ENCODE peak calls at places on chromosome 4, in eight cellular contexts. A is endodermal cell, E is osteoblast, F is A673, H is cardiac muscle cell, B is HFF-Myc, Y is body of pancreas, P is tibial artery. Q is an unnamed sample.

GRCh38 chr4:3270141-3270611 is 21.2 kb downstream of the MSANTD1 start:
- DNase-seq in H (no peak), P (no peak), E (peak), A (no peak), Y (peak), B (no peak), F (no peak), Q (no peak)

GRCh38 chr4:1260418-1261106 is 11.6 kb upstream of the CTBP1 start:
- DNase-seq in A (no peak), B (no peak), F (no peak), Y (no peak), E (no peak), P (no peak), H (no peak), Q (no peak)

GRCh38 chr4:83929550-83929949 is 393.6 kb downstream of the GPAT3 start:
- DNase-seq in H (no peak), E (no peak), B (no peak), A (no peak), Y (no peak), F (no peak), P (no peak), Q (no peak)

GRCh38 chr4:113831469-113831868 is 69.9 kb upstream of the CAMK2D start:
- DNase-seq in A (no peak), P (no peak), Y (no peak), H (no peak), E (no peak), F (no peak), B (no peak), Q (no peak)

GRCh38 chr4:121950680-121951569 is 935 bp downstream of the TRPC3 start:
- DNase-seq in E (peak), F (peak), B (no peak), H (peak), Y (peak), A (peak), P (peak), Q (no peak)

GRCh38 chr4:125358453-125358852 is 43.7 kb downstream of the FAT4 start:
- DNase-seq in P (no peak), Y (no peak), H (no peak), F (no peak), B (no peak), E (no peak), A (peak), Q (no peak)

GRCh38 chr4:67779631-67780030 is 25.4 kb upstream of the GNRHR start:
- DNase-seq in F (peak), Y (no peak), P (no peak), B (no peak), E (no peak), H (no peak), A (no peak), Q (no peak)

GRCh38 chr4:41120297-41121217 is 93.8 kb downstream of the APBB2 start:
- DNase-seq in H (peak), Y (peak), P (peak), B (no peak), E (peak), A (no peak), F (no peak), Q (no peak)

GRCh38 chr4:56575820-56576429 is 70.3 kb downstream of the ARL9 start:
- DNase-seq in H (peak), P (no peak), Y (no peak), B (peak), A (no peak), E (peak), F (no peak), Q (peak)

GRCh38 chr4:3375688-3376087 is 66.1 kb upstream of the HGFAC start:
- DNase-seq in B (peak), E (peak), H (peak), P (no peak), Y (no peak), A (no peak), F (peak), Q (peak)

GRCh38 chr4:130747842-130748241 is 1651.9 kb downstream of the C4orf33 start:
- DNase-seq in Y (no peak), F (peak), E (no peak), B (no peak), A (no peak), P (no peak), H (peak), Q (no peak)

GRCh38 chr4:85498068-85498733 is 23.3 kb downstream of the ARHGAP24 start:
- DNase-seq in F (no peak), H (peak), B (no peak), P (peak), E (peak), A (no peak), Y (peak), Q (no peak)

GRCh38 chr4:169009281-169010124 is 552 bp downstream of the CBR4 start:
- DNase-seq in H (peak), F (peak), Y (peak), E (no peak), B (no peak), A (peak), P (peak), Q (no peak)

GRCh38 chr4:87896020-87896621 is 63.4 kb downstream of the MEPE start:
- DNase-seq in P (no peak), B (no peak), E (peak), H (peak), Y (no peak), F (peak), A (peak), Q (peak)

GRCh38 chr4:88158038-88158359 is 440 bp downstream of the ABCG2 start:
- DNase-seq in Y (no peak), H (no peak), F (no peak), A (no peak), E (peak), B (no peak), P (no peak), Q (no peak)

GRCh38 chr4:3268395-3269104 is 19.6 kb downstream of the MSANTD1 start:
- DNase-seq in Y (no peak), E (peak), P (no peak), F (no peak), A (no peak), B (no peak), H (no peak), Q (no peak)

GRCh38 chr4:123593655-123594054 is 197.1 kb downstream of the SPRY1 start:
- DNase-seq in E (no peak), F (no peak), A (no peak), P (no peak), B (no peak), Y (no peak), H (no peak), Q (no peak)

GRCh38 chr4:124018383-124019317 is 622.1 kb downstream of the SPRY1 start:
- DNase-seq in F (peak), P (peak), Y (peak), B (peak), H (peak), A (peak), E (peak), Q (no peak)

GRCh38 chr4:107366900-107367299 is 330.8 kb upstream of the DKK2 start:
- DNase-seq in P (no peak), Y (no peak), E (no peak), H (no peak), F (no peak), A (no peak), B (no peak), Q (no peak)

GRCh38 chr4:88630756-88631155 is 38.5 kb downstream of the HERC3 start:
- DNase-seq in B (no peak), F (no peak), A (no peak), E (peak), P (no peak), Y (no peak), H (peak), Q (no peak)

DNA sequence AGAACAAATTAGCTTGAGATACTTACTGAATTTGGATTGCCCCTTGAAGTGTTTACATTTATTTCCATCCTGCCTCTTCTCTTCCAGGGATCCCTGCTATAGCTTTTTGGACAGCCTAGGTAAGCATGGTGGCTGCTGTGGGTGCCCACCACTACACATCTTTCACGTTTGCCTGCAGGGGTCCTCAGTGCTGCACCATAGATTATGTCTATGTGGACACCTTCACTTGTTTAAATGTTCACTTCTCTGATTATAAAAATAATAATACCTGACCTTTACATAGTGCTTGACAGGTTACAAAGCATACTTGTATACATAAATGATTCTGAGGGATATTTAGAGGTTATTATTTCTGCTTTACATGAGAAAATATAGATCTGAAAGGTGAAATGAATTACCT is 67.9 kb upstream of the SLC4A4 start:
- DNase-seq in Y (peak), P (no peak), H (peak), F (peak), E (no peak), A (peak), B (no peak), Q (no peak)
- TF ChIP-seq CTCF in Y (no peak), P (no peak), H (peak), F (peak), E (peak), A (peak), B (peak), Q (peak)

GRCh38 chr4:165203541-165204461 is 3.6 kb upstream of the KLHL2 start:
- DNase-seq in H (no peak), E (no peak), F (no peak), B (no peak), Y (no peak), A (no peak), P (no peak), Q (no peak)

GRCh38 chr4:165201806-165202205 is 5.6 kb upstream of the KLHL2 start:
- DNase-seq in H (peak), B (no peak), Y (no peak), F (no peak), P (no peak), A (no peak), E (no peak), Q (peak)

GRCh38 chr4:165199286-165199685 is 8.1 kb upstream of the KLHL2 start:
- DNase-seq in F (no peak), Y (no peak), A (no peak), B (no peak), E (no peak), P (no peak), H (no peak), Q (no peak)

GRCh38 chr4:165198329-165198728 is 9.0 kb upstream of the KLHL2 start:
- DNase-seq in F (no peak), E (no peak), P (no peak), Y (no peak), H (no peak), B (no peak), A (no peak), Q (no peak)

DNA sequence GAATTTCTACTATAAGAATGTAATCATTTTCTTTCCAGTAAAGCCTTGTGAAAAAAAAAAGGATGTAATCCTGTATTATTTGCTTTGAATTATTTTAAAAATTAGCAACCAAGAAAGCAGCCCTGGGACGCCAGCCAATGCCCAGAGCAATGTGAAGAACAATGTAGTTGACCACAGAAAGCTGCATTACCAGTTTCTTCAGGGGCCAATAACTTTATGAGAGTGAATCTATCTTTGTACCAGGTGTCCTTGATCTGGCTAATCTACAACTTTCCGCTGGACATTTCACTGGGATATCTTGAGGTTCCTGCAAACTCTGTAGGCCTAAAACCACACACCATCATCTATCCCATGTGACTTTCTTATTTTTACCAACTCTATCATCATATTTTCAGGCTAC is 7.6 kb upstream of the KLHL2 start:
- DNase-seq in E (no peak), H (no peak), Y (no peak), F (no peak), A (no peak), P (no peak), B (no peak), Q (no peak)
- H3K4me3 ChIP-seq in E (no peak), H (no peak), Y (no peak), F (no peak), A (no peak), P (no peak), B (no peak), Q (no peak)

DNA sequence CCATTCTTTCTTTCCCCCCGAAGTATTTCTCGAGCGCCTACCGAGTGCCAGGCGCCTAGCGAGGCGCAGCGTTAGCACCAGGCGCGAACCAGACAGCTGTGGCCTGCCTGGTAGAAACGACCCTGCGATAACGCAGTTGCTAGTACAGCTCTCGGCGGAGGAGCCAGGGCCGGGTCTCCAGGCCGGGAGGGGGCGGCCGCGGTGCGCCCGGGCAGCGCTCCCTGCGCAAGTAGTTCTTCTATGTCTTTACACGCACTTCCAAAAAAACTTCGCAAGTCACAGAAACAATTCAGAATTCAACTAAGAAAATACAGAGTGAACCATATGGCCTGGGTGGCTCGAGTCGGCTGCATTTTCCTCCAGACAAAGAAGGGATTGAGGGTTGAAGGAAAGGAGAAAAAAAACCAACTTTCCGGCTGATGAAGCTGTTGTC is 7.0 kb upstream of the NEUROG2 start:
- DNase-seq in H (peak), F (peak), P (no peak), E (peak), B (no peak), A (peak), Y (peak), Q (no peak)
- TF ChIP-seq CTCF in H (peak), F (peak), P (no peak), E (peak), B (peak), A (no peak), Y (peak), Q (no peak)

DNA sequence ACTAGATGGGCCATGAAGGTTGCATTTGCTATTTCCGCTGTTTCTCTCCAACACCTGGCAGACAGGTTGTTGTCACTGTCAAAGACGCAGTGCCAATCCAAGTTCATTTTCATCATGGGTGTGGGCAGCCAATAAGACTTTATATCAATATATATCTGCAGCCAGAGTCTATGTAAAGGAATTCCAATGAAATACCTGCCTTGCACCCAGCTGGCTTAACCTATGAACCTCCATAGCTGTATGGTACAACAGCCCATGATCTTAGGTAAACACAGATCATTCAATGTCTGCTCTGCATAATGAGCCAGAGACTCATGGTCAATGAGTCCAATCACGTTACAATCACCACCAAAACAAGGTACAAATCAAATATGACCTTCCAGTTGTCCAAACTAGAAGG is 37.7 kb upstream of the ADGRA3 start:
- DNase-seq in E (no peak), F (no peak), P (no peak), A (no peak), H (no peak), B (no peak), Y (no peak), Q (no peak)
- H3K4me3 ChIP-seq in E (no peak), F (no peak), P (no peak), A (no peak), H (no peak), B (no peak), Y (no peak), Q (no peak)

DNA sequence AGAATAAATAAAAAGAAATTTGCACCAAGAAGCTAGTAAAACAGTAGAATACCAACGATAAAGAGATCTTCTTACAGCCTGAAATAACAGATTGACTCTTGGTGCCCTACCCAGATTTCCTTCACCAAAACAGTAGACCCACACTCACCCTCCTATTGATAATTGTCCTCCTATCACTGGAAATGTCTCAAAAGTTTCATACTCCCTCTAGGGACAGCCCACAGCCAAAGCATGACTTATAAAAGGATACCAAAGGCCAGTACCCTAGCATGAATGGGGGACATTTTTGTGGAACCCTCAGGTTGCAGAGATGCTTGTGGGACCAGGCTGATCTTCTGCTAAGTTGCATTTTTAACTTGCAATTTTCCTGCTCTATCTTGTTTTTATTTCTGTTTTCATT is 104.1 kb downstream of the INPP4B start:
- DNase-seq in F (peak), H (no peak), Y (no peak), E (no peak), P (no peak), B (no peak), A (no peak), Q (no peak)
- TF ChIP-seq CTCF in F (peak), H (no peak), Y (no peak), E (no peak), P (no peak), B (no peak), A (peak), Q (peak)